ENCODE peak calls at places on chromosomes 7 and 10, in five cellular contexts. One of them, this sample, is unnamed.

GRCh38 chr10:95388539-95388938 is 97.7 kb upstream of the PDLIM1 start:
- DNase-seq in fibroblast of the conjunctiva: no peak
- DNase-seq in KBM-7: no peak
- DNase-seq in stimulated activated CD4-positive, alpha-beta T cell treated with anti-CD3 and anti-CD28 coated beads, Interleukin-1b, Interleukin-23, amount 100 ng/mL, for 1 hour: no peak
- DNase-seq in NAMALWA: no peak
- DNase-seq in this sample: no peak

GRCh38 chr10:71632896-71633600 is 86.5 kb downstream of the C10orf105 start:
- DNase-seq in KBM-7: no peak
- DNase-seq in stimulated activated CD4-positive, alpha-beta T cell treated with anti-CD3 and anti-CD28 coated beads, Interleukin-1b, Interleukin-23, amount 100 ng/mL, for 1 hour: no peak
- DNase-seq in fibroblast of the conjunctiva: no peak
- DNase-seq in NAMALWA: no peak
- DNase-seq in this sample: no peak

GRCh38 chr10:78706986-78707500 is 361.7 kb upstream of the ZMIZ1 start:
- DNase-seq in stimulated activated CD4-positive, alpha-beta T cell treated with anti-CD3 and anti-CD28 coated beads, Interleukin-1b, Interleukin-23, amount 100 ng/mL, for 1 hour: no peak
- DNase-seq in fibroblast of the conjunctiva: no peak
- DNase-seq in NAMALWA: no peak
- DNase-seq in KBM-7: no peak
- DNase-seq in this sample: no peak

GRCh38 chr10:99530108-99531025 is 2.4 kb upstream of the NKX2-3 start:
- DNase-seq in fibroblast of the conjunctiva: no peak
- DNase-seq in stimulated activated CD4-positive, alpha-beta T cell treated with anti-CD3 and anti-CD28 coated beads, Interleukin-1b, Interleukin-23, amount 100 ng/mL, for 1 hour: no peak
- DNase-seq in NAMALWA: no peak
- DNase-seq in KBM-7: no peak
- DNase-seq in this sample: no peak

GRCh38 chr7:2006231-2006771 is 226.4 kb downstream of the MAD1L1 start:
- DNase-seq in stimulated activated CD4-positive, alpha-beta T cell treated with anti-CD3 and anti-CD28 coated beads, Interleukin-1b, Interleukin-23, amount 100 ng/mL, for 1 hour: no peak
- DNase-seq in NAMALWA: no peak
- DNase-seq in fibroblast of the conjunctiva: no peak
- DNase-seq in KBM-7: no peak
- DNase-seq in this sample: no peak

GRCh38 chr10:112716076-112716475 is 234.0 kb upstream of the TCF7L2 start:
- DNase-seq in stimulated activated CD4-positive, alpha-beta T cell treated with anti-CD3 and anti-CD28 coated beads, Interleukin-1b, Interleukin-23, amount 100 ng/mL, for 1 hour: no peak
- DNase-seq in NAMALWA: no peak
- DNase-seq in fibroblast of the conjunctiva: no peak
- DNase-seq in KBM-7: no peak
- DNase-seq in this sample: no peak

GRCh38 chr7:157302314-157302711 is 34.5 kb upstream of the DNAJB6 start:
- DNase-seq in NAMALWA: peak; percentile 85
- DNase-seq in stimulated activated CD4-positive, alpha-beta T cell treated with anti-CD3 and anti-CD28 coated beads, Interleukin-1b, Interleukin-23, amount 100 ng/mL, for 1 hour: peak; percentile 82
- DNase-seq in KBM-7: peak; percentile 94
- DNase-seq in fibroblast of the conjunctiva: no peak
- DNase-seq in this sample: no peak

GRCh38 chr7:156151658-156152057 is 339.4 kb upstream of the SHH start:
- DNase-seq in fibroblast of the conjunctiva: no peak
- DNase-seq in NAMALWA: no peak
- DNase-seq in KBM-7: no peak
- DNase-seq in stimulated activated CD4-positive, alpha-beta T cell treated with anti-CD3 and anti-CD28 coated beads, Interleukin-1b, Interleukin-23, amount 100 ng/mL, for 1 hour: no peak
- DNase-seq in this sample: no peak

GRCh38 chr7:85659364-85659763 is 472.5 kb upstream of the SEMA3D start:
- DNase-seq in stimulated activated CD4-positive, alpha-beta T cell treated with anti-CD3 and anti-CD28 coated beads, Interleukin-1b, Interleukin-23, amount 100 ng/mL, for 1 hour: no peak
- DNase-seq in fibroblast of the conjunctiva: no peak
- DNase-seq in NAMALWA: no peak
- DNase-seq in KBM-7: no peak
- DNase-seq in this sample: no peak

GRCh38 chr10:83522881-83523386 is 616.4 kb upstream of the GHITM start:
- DNase-seq in stimulated activated CD4-positive, alpha-beta T cell treated with anti-CD3 and anti-CD28 coated beads, Interleukin-1b, Interleukin-23, amount 100 ng/mL, for 1 hour: no peak
- DNase-seq in fibroblast of the conjunctiva: no peak
- DNase-seq in NAMALWA: no peak
- DNase-seq in KBM-7: no peak
- DNase-seq in this sample: no peak

GRCh38 chr10:79124066-79124465 is 55.3 kb downstream of the ZMIZ1 start:
- DNase-seq in fibroblast of the conjunctiva: no peak
- DNase-seq in NAMALWA: no peak
- DNase-seq in KBM-7: no peak
- DNase-seq in stimulated activated CD4-positive, alpha-beta T cell treated with anti-CD3 and anti-CD28 coated beads, Interleukin-1b, Interleukin-23, amount 100 ng/mL, for 1 hour: no peak
- DNase-seq in this sample: no peak

GRCh38 chr7:6273380-6273837 is 985 bp upstream of the CYTH3 start:
- DNase-seq in fibroblast of the conjunctiva: no peak
- DNase-seq in NAMALWA: no peak
- DNase-seq in stimulated activated CD4-positive, alpha-beta T cell treated with anti-CD3 and anti-CD28 coated beads, Interleukin-1b, Interleukin-23, amount 100 ng/mL, for 1 hour: no peak
- DNase-seq in KBM-7: no peak
- DNase-seq in this sample: no peak

GRCh38 chr7:108311446-108312168 is 144.6 kb downstream of the NRCAM start:
- DNase-seq in KBM-7: no peak
- DNase-seq in fibroblast of the conjunctiva: peak; percentile 50
- DNase-seq in stimulated activated CD4-positive, alpha-beta T cell treated with anti-CD3 and anti-CD28 coated beads, Interleukin-1b, Interleukin-23, amount 100 ng/mL, for 1 hour: no peak
- DNase-seq in NAMALWA: no peak
- DNase-seq in this sample: no peak

GRCh38 chr7:31478744-31479143 is 35.1 kb upstream of the ITPRID1 start:
- DNase-seq in NAMALWA: no peak
- DNase-seq in fibroblast of the conjunctiva: no peak
- DNase-seq in stimulated activated CD4-positive, alpha-beta T cell treated with anti-CD3 and anti-CD28 coated beads, Interleukin-1b, Interleukin-23, amount 100 ng/mL, for 1 hour: no peak
- DNase-seq in KBM-7: no peak
- DNase-seq in this sample: no peak

GRCh38 chr10:569961-570630 is 119.4 kb downstream of the DIP2C start:
- DNase-seq in KBM-7: no peak
- DNase-seq in stimulated activated CD4-positive, alpha-beta T cell treated with anti-CD3 and anti-CD28 coated beads, Interleukin-1b, Interleukin-23, amount 100 ng/mL, for 1 hour: no peak
- DNase-seq in NAMALWA: no peak
- DNase-seq in fibroblast of the conjunctiva: no peak
- DNase-seq in this sample: no peak

GRCh38 chr10:77415311-77415960 is 222.2 kb downstream of the KCNMA1 start:
- DNase-seq in KBM-7: no peak
- DNase-seq in fibroblast of the conjunctiva: no peak
- DNase-seq in stimulated activated CD4-positive, alpha-beta T cell treated with anti-CD3 and anti-CD28 coated beads, Interleukin-1b, Interleukin-23, amount 100 ng/mL, for 1 hour: no peak
- DNase-seq in NAMALWA: no peak
- DNase-seq in this sample: no peak

GRCh38 chr7:151387161-151388006 is 22.5 kb downstream of the WDR86 start:
- DNase-seq in KBM-7: no peak
- DNase-seq in fibroblast of the conjunctiva: no peak
- DNase-seq in stimulated activated CD4-positive, alpha-beta T cell treated with anti-CD3 and anti-CD28 coated beads, Interleukin-1b, Interleukin-23, amount 100 ng/mL, for 1 hour: no peak
- DNase-seq in NAMALWA: no peak
- DNase-seq in this sample: no peak

GRCh38 chr7:74575083-74575803 is 82.3 kb upstream of the GTF2I start:
- DNase-seq in stimulated activated CD4-positive, alpha-beta T cell treated with anti-CD3 and anti-CD28 coated beads, Interleukin-1b, Interleukin-23, amount 100 ng/mL, for 1 hour: no peak
- DNase-seq in NAMALWA: no peak
- DNase-seq in fibroblast of the conjunctiva: no peak
- DNase-seq in KBM-7: no peak
- DNase-seq in this sample: no peak

This sample was measured in HFF-Myc.